ENCODE peak calls at places on chromosomes 5 and 9, in seven cellular contexts. G, W, D, H, J, V and X are unnamed samples.

GRCh38 chr5:57117601-57118000 is 56.3 kb upstream of the GPBP1 start:
- DNase-seq in G (peak; percentile 72), W (no peak), H (no peak), V (no peak), J (no peak), D (no peak), X (peak; percentile 15)

GRCh38 chr5:98108497-98108896 is 665.0 kb upstream of the RGMB start:
- DNase-seq in H (no peak), G (no peak), D (no peak), V (no peak), J (no peak), W (no peak), X (no peak)

GRCh38 chr9:13361076-13361475 is 81.6 kb upstream of the MPDZ start:
- DNase-seq in V (no peak), W (no peak), H (no peak), D (no peak), J (no peak), G (no peak), X (no peak)

GRCh38 chr9:128106940-128107259 is 20.6 kb downstream of the PTGES2 start:
- DNase-seq in D (no peak), J (no peak), G (no peak), V (no peak), W (no peak), H (no peak), X (no peak)

GRCh38 chr5:95709967-95710650 is 21.0 kb upstream of the RHOBTB3 start:
- DNase-seq in W (no peak), J (no peak), H (peak; percentile 72), G (no peak), V (no peak), D (no peak), X (no peak)

GRCh38 chr9:123434619-123435240 is 78.7 kb downstream of the CRB2 start:
- DNase-seq in G (no peak), V (no peak), H (no peak), J (peak; percentile 60), D (peak; percentile 27), W (no peak), X (peak; percentile 61)

GRCh38 chr5:141430332-141431113 is at the start of gene PCDHGA12:
- DNase-seq in D (no peak), G (peak; percentile 88), V (no peak), W (no peak), H (no peak), J (peak; percentile 21), X (no peak)

GRCh38 chr9:134670851-134671281 is 29.3 kb downstream of the COL5A1 start:
- DNase-seq in G (no peak), V (no peak), D (no peak), H (no peak), W (no peak), J (no peak), X (no peak)

GRCh38 chr9:113634597-113635515 is 171.3 kb downstream of the RGS3 start:
- DNase-seq in J (no peak), D (peak; percentile 6), W (no peak), H (peak; percentile 2), V (no peak), G (no peak), X (no peak)

GRCh38 chr5:138737494-138738265 is 15.5 kb upstream of the CTNNA1 start:
- DNase-seq in D (no peak), J (no peak), H (no peak), G (no peak), W (no peak), V (no peak), X (no peak)

GRCh38 chr5:1331861-1332405 is 13.0 kb downstream of the CLPTM1L start:
- DNase-seq in V (no peak), J (no peak), W (no peak), D (no peak), H (no peak), G (no peak), X (no peak)

GRCh38 chr9:89886281-89886700 is 281.5 kb downstream of the GADD45G start:
- DNase-seq in V (no peak), W (no peak), J (no peak), G (no peak), D (no peak), H (no peak), X (no peak)
- TF ChIP-seq POLR2A in V (no peak), W (no peak), J (no peak), G (no peak), D (no peak), H (no peak), X (no peak)

GRCh38 chr9:137514691-137515337 is 35.4 kb downstream of the PNPLA7 start:
- DNase-seq in W (no peak), G (no peak), H (no peak), V (peak; percentile 15), D (no peak), J (no peak), X (no peak)

GRCh38 chr9:137516144-137516917 is 33.9 kb downstream of the PNPLA7 start:
- DNase-seq in W (no peak), J (no peak), G (no peak), D (no peak), H (no peak), V (peak; percentile 13), X (no peak)

GRCh38 chr9:137509198-137509597 is 41.0 kb downstream of the PNPLA7 start:
- DNase-seq in G (no peak), H (no peak), J (no peak), D (no peak), V (no peak), W (no peak), X (no peak)

GRCh38 chr9:137515338-137515724 is 34.9 kb downstream of the PNPLA7 start:
- DNase-seq in H (no peak), J (no peak), D (no peak), W (no peak), G (no peak), V (no peak), X (no peak)

DNA sequence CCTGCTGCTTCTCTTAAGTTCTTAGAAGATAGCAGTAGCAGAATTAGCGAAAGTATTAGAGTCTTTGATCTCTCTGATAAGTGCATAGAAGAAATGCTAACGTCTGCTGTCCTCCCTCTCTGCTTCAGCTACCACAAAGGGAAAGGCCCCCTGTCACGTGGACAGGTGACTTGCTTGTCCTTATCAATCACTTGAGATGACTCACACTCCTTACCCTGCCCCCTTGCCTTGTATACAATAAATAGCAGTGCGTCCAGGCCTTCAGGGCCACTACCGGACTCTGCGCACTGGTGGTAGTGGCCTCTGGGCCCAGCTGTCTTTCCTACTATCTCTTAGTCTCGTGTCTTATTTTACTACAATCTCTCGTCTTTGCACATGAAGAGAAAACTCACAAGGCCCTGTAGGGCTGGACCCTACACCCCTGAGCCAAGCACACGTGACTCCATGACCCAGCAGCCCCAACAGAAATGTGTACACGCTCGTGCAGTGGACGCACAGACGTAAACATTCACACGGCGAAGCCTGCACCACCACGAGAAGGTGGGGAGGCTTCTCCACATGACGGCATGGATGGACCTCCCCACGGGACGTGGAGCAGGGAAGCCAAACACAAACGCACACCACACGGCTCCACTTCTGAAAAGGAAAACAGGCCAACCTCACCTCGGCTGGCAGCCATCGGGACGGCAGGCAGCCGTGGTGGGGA is 38.3 kb downstream of the PNPLA7 start:
- DNase-seq in J (no peak), W (no peak), G (no peak), H (peak; percentile 68), D (no peak), V (no peak), X (no peak)
- TF ChIP-seq POLR2A in J (no peak), W (no peak), G (no peak), H (no peak), D (no peak), V (no peak), X (no peak)

GRCh38 chr5:150401376-150402201 is 11.1 kb downstream of the CD74 start:
- DNase-seq in J (no peak), D (no peak), W (no peak), V (no peak), G (no peak), H (no peak), X (no peak)
- TF ChIP-seq POLR2A in J (no peak), D (no peak), W (no peak), V (peak; percentile 49), G (no peak), H (no peak), X (no peak)

GRCh38 chr5:38847549-38848341 is 1.9 kb downstream of the OSMR start:
- DNase-seq in G (no peak), V (no peak), J (peak; percentile 45), W (no peak), D (no peak), H (no peak), X (no peak)
- TF ChIP-seq POLR2A in G (no peak), V (no peak), J (no peak), W (no peak), D (no peak), H (no peak), X (no peak)

DNA sequence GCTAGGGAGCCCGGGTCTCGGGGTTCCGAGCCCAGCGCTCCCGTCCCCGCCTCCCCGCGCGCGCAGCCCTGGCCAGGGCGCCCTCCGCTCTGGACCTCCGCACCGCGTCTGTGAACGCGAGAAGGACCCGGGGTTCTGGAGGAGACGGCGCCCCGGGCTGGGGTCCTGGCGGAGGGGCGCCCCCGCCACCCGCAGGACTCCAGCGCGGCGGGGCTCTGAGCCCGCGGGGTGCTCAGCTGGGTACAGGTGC is 431 bp downstream of the TMOD1 start:
- DNase-seq in W (no peak), V (peak; percentile 51), H (no peak), G (no peak), D (no peak), J (no peak), X (peak; percentile 81)
- TF ChIP-seq POLR2A in W (no peak), V (no peak), H (no peak), G (no peak), D (no peak), J (no peak), X (no peak)

GRCh38 chr9:133252301-133252776 is 22.7 kb downstream of the ABO start:
- DNase-seq in G (no peak), V (no peak), H (no peak), J (no peak), W (no peak), D (no peak), X (no peak)
- TF ChIP-seq POLR2A in G (no peak), V (no peak), H (no peak), J (no peak), W (no peak), D (no peak), X (no peak)

GRCh38 chr9:103757062-103757461 is 337.0 kb upstream of the SMC2 start:
- DNase-seq in J (no peak), W (no peak), H (no peak), D (no peak), G (no peak), V (no peak), X (no peak)

GRCh38 chr9:103761466-103761865 is 332.6 kb upstream of the SMC2 start:
- DNase-seq in W (no peak), J (no peak), D (no peak), V (no peak), G (no peak), H (no peak), X (no peak)

GRCh38 chr9:103755441-103755840 is 338.7 kb upstream of the SMC2 start:
- DNase-seq in G (no peak), D (no peak), V (no peak), J (no peak), H (no peak), W (no peak), X (no peak)

GRCh38 chr9:103755986-103756385 is 338.1 kb upstream of the SMC2 start:
- DNase-seq in D (no peak), V (no peak), J (no peak), W (no peak), G (no peak), H (no peak), X (no peak)
- TF ChIP-seq POLR2A in D (no peak), V (no peak), J (no peak), W (no peak), G (no peak), H (no peak), X (no peak)